ENCODE peak calls at places on chromosomes 2 and 18, in five cellular contexts. H is left ventricle myocardium inferior, M is endodermal cell, I is A549, W is cardiac muscle cell. V is an unnamed sample.

GRCh38 chr2:175676813-175677212 is 325.3 kb downstream of the LNPK start:
- DNase-seq in I (no peak), M (no peak), W (no peak), H (no peak), V (no peak)

GRCh38 chr18:52339891-52340371 is at the start of gene DCC:
- DNase-seq in W (peak; percentile 76), I (peak; percentile 77), H (no peak), M (peak; percentile 88), V (peak; percentile 62)

GRCh38 chr2:239064253-239064652 is 216.4 kb downstream of the TWIST2 start:
- DNase-seq in W (no peak), I (no peak), M (no peak), H (no peak), V (no peak)

GRCh38 chr2:239830718-239831271 is 194.3 kb downstream of the NDUFA10 start:
- DNase-seq in I (no peak), W (no peak), H (peak; percentile 10), M (peak; percentile 42), V (no peak)

GRCh38 chr2:128305555-128306080 is 13.1 kb downstream of the HS6ST1 start:
- DNase-seq in M (no peak), W (peak; percentile 12), I (no peak), H (peak; percentile 9), V (no peak)

GRCh38 chr2:189505412-189505953 is 64.2 kb downstream of the WDR75 start:
- DNase-seq in M (peak; percentile 74), H (no peak), W (no peak), I (no peak), V (no peak)

GRCh38 chr18:49476664-49477411 is 10.2 kb downstream of the C18orf32 start:
- DNase-seq in H (no peak), I (peak; percentile 68), M (no peak), W (no peak), V (peak; percentile 86)

GRCh38 chr2:190451561-190452176 is 43.5 kb downstream of the MFSD6 start:
- DNase-seq in M (no peak), H (no peak), W (no peak), I (no peak), V (peak; percentile 41)

GRCh38 chr2:223897669-223898314 is 47.3 kb downstream of the WDFY1 start:
- DNase-seq in I (no peak), M (no peak), W (no peak), H (no peak), V (no peak)

GRCh38 chr2:122193622-122194021 is 438.2 kb downstream of the TSN start:
- DNase-seq in I (no peak), W (no peak), H (no peak), M (no peak), V (no peak)

GRCh38 chr18:44143054-44143453 is 537.6 kb upstream of the SETBP1 start:
- DNase-seq in W (no peak), H (no peak), I (no peak), M (no peak), V (no peak)

DNA sequence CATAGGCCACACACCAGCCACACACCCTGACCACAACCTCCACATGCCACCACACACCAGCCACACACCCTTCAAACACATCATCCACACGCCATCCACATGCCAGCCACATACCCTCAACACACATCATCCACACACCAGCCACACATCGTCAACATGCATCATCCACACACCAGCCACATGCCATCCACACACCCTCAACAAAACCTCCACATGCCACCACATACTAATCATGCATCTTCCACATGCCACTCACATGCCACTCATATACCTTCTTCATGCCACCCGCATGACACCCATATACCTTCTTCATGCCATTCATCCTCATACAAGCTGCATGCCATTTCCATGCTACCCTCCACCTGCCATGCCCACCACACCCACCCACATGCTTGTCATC is 12.4 kb downstream of the TNS1 start:
- DNase-seq in H (peak; percentile 12), W (no peak), I (no peak), M (no peak), V (no peak)
- TF ChIP-seq CTCF in H (no peak), W (no peak), I (no peak), M (no peak), V (no peak)

GRCh38 chr2:182866461-182867369 is at the start of gene FRZB:
- DNase-seq in H (peak; percentile 73), M (peak; percentile 88), I (no peak), W (peak; percentile 88), V (peak; percentile 79)
- H3K4me3 ChIP-seq in H (peak within 1 kb of the TSS; percentile 65), M (peak within 1 kb of the TSS; percentile 91), I (peak within 1 kb of the TSS; percentile 32), W (peak within 1 kb of the TSS; percentile 22), V (peak within 1 kb of the TSS; percentile 52)

GRCh38 chr18:65968605-65969004 is 217.8 kb downstream of the CDH7 start:
- DNase-seq in M (no peak), H (no peak), I (peak; percentile 0), W (peak; percentile 28), V (no peak)
- TF ChIP-seq CTCF in M (peak; percentile 86), H (peak; percentile 47), I (no peak), W (no peak), V (peak; percentile 22)

GRCh38 chr18:7382631-7383335 is 151.9 kb downstream of the LRRC30 start:
- DNase-seq in M (no peak), I (no peak), W (no peak), H (no peak), V (no peak)

GRCh38 chr18:7383336-7383980 is 152.6 kb downstream of the LRRC30 start:
- DNase-seq in I (no peak), M (no peak), H (no peak), W (no peak), V (no peak)

GRCh38 chr18:7381307-7381706 is 150.4 kb downstream of the LRRC30 start:
- DNase-seq in I (no peak), H (no peak), M (no peak), W (no peak), V (no peak)
- H3K4me3 ChIP-seq in I (no peak overlapping the region), H (no peak overlapping the region), M (no peak overlapping the region), W (no peak overlapping the region), V (no peak overlapping the region)

DNA sequence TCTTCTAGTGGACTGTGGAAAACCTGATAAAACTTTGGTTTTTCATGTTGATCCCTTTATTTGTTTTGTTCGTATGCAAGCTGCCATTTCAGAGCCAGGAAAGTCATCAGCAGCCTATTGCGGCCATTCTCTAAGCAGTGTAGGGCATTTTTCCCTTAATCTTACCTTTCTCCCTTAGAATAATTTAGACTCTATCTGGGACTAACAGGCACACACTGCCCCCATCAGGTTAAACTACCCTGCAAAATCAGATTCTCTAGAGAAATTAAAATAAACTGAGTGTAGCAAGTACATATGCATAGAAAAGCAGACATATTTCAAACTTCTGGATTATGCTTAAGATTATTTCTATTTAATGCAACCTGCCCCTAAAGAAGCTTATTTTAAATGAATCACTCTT is 347.4 kb downstream of the METTL4 start:
- DNase-seq in M (peak; percentile 71), W (peak; percentile 21), I (peak; percentile 16), H (no peak), V (peak; percentile 71)
- TF ChIP-seq CTCF in M (peak; percentile 84), W (peak; percentile 76), I (peak; percentile 34), H (peak; percentile 70), V (peak; percentile 64)

GRCh38 chr2:179581605-179582004 is 279.8 kb downstream of the ZNF385B start:
- DNase-seq in I (peak; percentile 9), H (no peak), W (no peak), M (no peak), V (no peak)

GRCh38 chr2:179580378-179581146 is 280.9 kb downstream of the ZNF385B start:
- DNase-seq in H (peak; percentile 39), I (peak; percentile 27), W (peak; percentile 64), M (no peak), V (no peak)

GRCh38 chr2:179584760-179585159 is 276.7 kb downstream of the ZNF385B start:
- DNase-seq in H (no peak), M (no peak), W (no peak), I (no peak), V (no peak)

GRCh38 chr2:179578171-179578916 is 283.1 kb downstream of the ZNF385B start:
- DNase-seq in M (no peak), W (no peak), H (no peak), I (no peak), V (no peak)

GRCh38 chr2:179579744-179580143 is 281.7 kb downstream of the ZNF385B start:
- DNase-seq in H (no peak), I (no peak), M (no peak), W (no peak), V (no peak)
- H3K4me3 ChIP-seq in H (no peak overlapping the region), I (no peak overlapping the region), M (no peak overlapping the region), W (no peak overlapping the region), V (no peak overlapping the region)

GRCh38 chr2:62941413-62941812 is 109.2 kb upstream of the OTX1 start:
- DNase-seq in M (no peak), W (no peak), I (no peak), H (no peak), V (no peak)
- TF ChIP-seq CTCF in M (peak; percentile 59), W (no peak), I (no peak), H (no peak), V (no peak)

GRCh38 chr2:196489366-196489765 is 150.1 kb upstream of the CCDC150 start:
- DNase-seq in W (no peak), I (no peak), M (no peak), H (no peak), V (no peak)

GRCh38 chr2:196487426-196487825 is 152.1 kb upstream of the CCDC150 start:
- DNase-seq in I (no peak), W (no peak), M (no peak), H (no peak), V (peak; percentile 20)

GRCh38 chr2:196492946-196493345 is 146.6 kb upstream of the CCDC150 start:
- DNase-seq in M (no peak), H (no peak), I (no peak), W (no peak), V (no peak)
- H3K4me3 ChIP-seq in M (no peak overlapping the region), H (no peak overlapping the region), I (no peak overlapping the region), W (no peak overlapping the region), V (no peak overlapping the region)